ENCODE peak calls at places on chromosomes 5 and 9, in five cellular contexts. K is stomach, I is uterus, S is cardiac muscle cell, Y is aorta. R is an unnamed sample. For H3K4me1, the result is how much of the 10 kb centered on the place peaks cover.

GRCh38 chr9:90900130-90900529 is 98.5 kb downstream of the SYK start:
- DNase-seq in K (no peak), Y (no peak), S (peak), I (no peak), R (peak)

GRCh38 chr5:14036947-14037346 is 92.5 kb upstream of the DNAH5 start:
- DNase-seq in I (no peak), S (no peak), Y (no peak), K (no peak), R (no peak)

GRCh38 chr5:107126341-107126740 is 544.4 kb downstream of the EFNA5 start:
- DNase-seq in Y (no peak), K (no peak), S (no peak), I (no peak), R (no peak)

GRCh38 chr9:98518556-98518955 is 190.2 kb downstream of the GABBR2 start:
- DNase-seq in Y (no peak), I (no peak), S (no peak), K (no peak), R (no peak)

GRCh38 chr5:82312373-82312856 is 34.3 kb upstream of the RPS23 start:
- DNase-seq in I (peak), S (peak), Y (peak), K (no peak), R (peak)

GRCh38 chr9:136014928-136015633 is 53.9 kb upstream of the UBAC1 start:
- DNase-seq in S (no peak), K (no peak), Y (peak), I (no peak), R (peak)

GRCh38 chr5:147140558-147140957 is 94.3 kb upstream of the STK32A start:
- DNase-seq in K (no peak), Y (peak), I (no peak), S (no peak), R (no peak)

GRCh38 chr5:61168951-61169350 is 6.7 kb upstream of the SMIM15 start:
- DNase-seq in Y (no peak), I (no peak), K (no peak), S (no peak), R (no peak)

GRCh38 chr5:7848296-7848695 is 2.6 kb downstream of the CFAP90 start:
- DNase-seq in K (no peak), Y (no peak), I (no peak), S (peak), R (no peak)

GRCh38 chr9:114989600-114990410 is 59.4 kb upstream of the TNFSF8 start:
- DNase-seq in S (no peak), K (no peak), I (no peak), Y (no peak), R (no peak)

GRCh38 chr9:84239341-84239740 is 101.2 kb downstream of the SLC28A3 start:
- DNase-seq in K (no peak), I (no peak), S (peak), Y (no peak), R (no peak)

GRCh38 chr5:68730220-68731010 is 363.4 kb upstream of the SLC30A5 start:
- DNase-seq in Y (no peak), K (no peak), I (peak), S (peak), R (no peak)

GRCh38 chr5:178381921-178382688 is 149.5 kb upstream of the PHYKPL start:
- DNase-seq in Y (peak), I (no peak), S (no peak), K (no peak), R (no peak)

GRCh38 chr9:75170898-75171360 is 82.6 kb downstream of the OSTF1 start:
- DNase-seq in Y (no peak), I (no peak), K (no peak), S (peak), R (no peak)

GRCh38 chr9:76985581-76985980 is 33.9 kb upstream of the FOXB2 start:
- DNase-seq in Y (no peak), K (no peak), I (no peak), S (peak), R (no peak)

GRCh38 chr9:3330792-3331420 is 194.9 kb downstream of the RFX3 start:
- DNase-seq in K (no peak), I (no peak), Y (no peak), S (peak), R (no peak)

GRCh38 chr5:1021136-1021968 is 12.8 kb downstream of the NKD2 start:
- DNase-seq in S (no peak), I (no peak), K (no peak), Y (peak), R (no peak)

GRCh38 chr5:36442796-36443195 is 141.1 kb upstream of the RANBP3L start:
- DNase-seq in I (no peak), S (peak), Y (no peak), K (peak), R (no peak)

GRCh38 chr5:1443991-1444360 is 1.3 kb downstream of the SLC6A3 start:
- DNase-seq in S (no peak), I (no peak), K (no peak), Y (peak), R (no peak)

GRCh38 chr5:79924936-79925893 is 65.8 kb downstream of the MTX3 start:
- DNase-seq in S (peak), K (no peak), I (no peak), Y (no peak), R (no peak)

GRCh38 chr9:95773061-95773433 is 102.4 kb upstream of the ERCC6L2 start:
- DNase-seq in Y (no peak), K (no peak), I (no peak), S (peak), R (no peak)

GRCh38 chr9:2526071-2526862 is 95.3 kb upstream of the VLDLR start:
- DNase-seq in S (peak), Y (no peak), I (no peak), K (no peak), R (no peak)

GRCh38 chr5:65809817-65810531 is 88.0 kb downstream of the NLN start:
- DNase-seq in I (peak), Y (peak), S (peak), K (peak), R (peak)

GRCh38 chr9:91321691-91322090 is 40.0 kb downstream of the AUH start:
- DNase-seq in Y (no peak), I (no peak), K (no peak), S (no peak), R (no peak)

GRCh38 chr5:126875303-126875785 is 98.4 kb downstream of the LMNB1 start:
- DNase-seq in Y (no peak), K (no peak), S (no peak), I (no peak), R (no peak)

GRCh38 chr5:55226934-55227737 is at the start of gene MCIDAS:
- DNase-seq in Y (peak), S (peak), K (peak), I (no peak), R (peak)

GRCh38 chr9:31588010-31588409 is 796.4 kb upstream of the ACO1 start:
- DNase-seq in S (no peak), K (no peak), Y (no peak), I (no peak), R (peak)

GRCh38 chr9:95103385-95104087 is 214.0 kb downstream of the FANCC start:
- DNase-seq in K (no peak), S (peak), I (no peak), Y (peak), R (peak)

GRCh38 chr9:111533099-111533785 is 8.3 kb downstream of the ZNF483 start:
- DNase-seq in I (no peak), S (peak), Y (no peak), K (no peak), R (no peak)

GRCh38 chr9:125258832-125259534 is 2.6 kb upstream of the GAPVD1 start:
- DNase-seq in I (no peak), K (no peak), Y (no peak), S (no peak), R (no peak)

GRCh38 chr5:125412051-125412560 is 665.7 kb upstream of the ZNF608 start:
- DNase-seq in S (peak), I (no peak), K (no peak), Y (no peak), R (no peak)

GRCh38 chr5:125415126-125415525 is 668.7 kb upstream of the ZNF608 start:
- DNase-seq in Y (no peak), I (no peak), K (no peak), S (no peak), R (no peak)

GRCh38 chr5:125412561-125413535 is 666.4 kb upstream of the ZNF608 start:
- DNase-seq in S (peak), Y (peak), I (peak), K (peak), R (peak)

GRCh38 chr5:125416055-125416454 is 669.6 kb upstream of the ZNF608 start:
- DNase-seq in I (no peak), K (no peak), S (no peak), Y (no peak), R (no peak)

GRCh38 chr5:125413861-125414260 is 667.4 kb upstream of the ZNF608 start:
- DNase-seq in K (no peak), S (no peak), Y (no peak), I (no peak), R (no peak)
- H3K4me1 ChIP-seq in K (half or more), S (half or more), Y (under half), I (under half), R (under half)

GRCh38 chr5:172854958-172855357 is 20.9 kb downstream of the ERGIC1 start:
- DNase-seq in Y (no peak), S (no peak), K (no peak), I (no peak), R (no peak)
- H3K4me1 ChIP-seq in Y (under half), S (under half), K (half or more), I (under half), R (half or more)

DNA sequence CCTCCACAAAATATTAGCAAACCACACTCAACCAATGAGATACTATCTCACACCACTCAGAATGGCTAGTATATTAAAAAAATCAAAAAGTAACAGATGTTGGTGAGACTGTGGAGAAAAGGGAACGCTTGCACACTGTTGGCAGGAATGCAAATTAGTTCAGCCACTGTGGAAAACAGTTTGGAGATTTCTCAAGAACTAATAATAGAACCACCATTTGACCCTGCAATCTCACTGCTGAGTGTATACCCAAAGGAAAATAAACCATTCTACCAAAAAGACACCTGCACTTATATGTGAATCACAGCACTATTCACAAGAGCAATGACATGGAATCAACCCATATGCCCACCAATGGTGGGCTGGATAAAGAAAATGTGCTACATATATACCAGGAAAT is 393.5 kb downstream of the PDE4D start:
- DNase-seq in S (no peak), Y (no peak), I (no peak), K (no peak), R (no peak)
- H3K4me1 ChIP-seq in S (under half), Y (under half), I (under half), K (under half), R (under half)

DNA sequence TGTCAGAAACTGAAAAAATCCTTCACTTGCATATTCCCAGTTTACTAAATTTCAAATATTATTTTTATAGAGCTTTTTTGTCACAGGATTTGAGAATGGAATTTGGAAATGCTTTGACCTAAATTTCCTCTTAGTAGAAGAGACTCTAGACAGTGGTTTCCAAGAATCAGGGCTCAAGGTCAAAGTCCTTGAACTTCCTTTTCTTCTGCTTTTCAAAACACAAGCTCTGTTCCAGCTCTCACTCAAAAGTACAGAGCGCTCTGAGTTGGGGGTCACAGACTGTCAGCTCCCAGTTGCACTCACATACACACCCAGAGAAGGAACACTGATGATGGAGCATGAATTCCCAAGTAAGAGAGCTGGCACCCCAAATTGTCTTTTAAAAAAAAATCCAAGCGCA is 394.2 kb downstream of the MLLT3 start:
- DNase-seq in K (no peak), S (no peak), I (no peak), Y (no peak), R (no peak)
- H3K4me1 ChIP-seq in K (under half), S (under half), I (under half), Y (under half), R (under half)

R was measured in heart right ventricle.